ENCODE peak calls at places on chromosomes 12 and 14, in eight cellular contexts. One of them, this sample, is unnamed. For H3K4me1, the result is how much of the 10 kb centered on the place peaks cover.

GRCh38 chr12:108955225-108955835 is 65.5 kb downstream of the SVOP start:
- DNase-seq in K562: no peak
- DNase-seq in sigmoid colon: no peak
- DNase-seq in tibial nerve: no peak
- DNase-seq in suprapubic skin: no peak
- DNase-seq in stomach: no peak
- DNase-seq in A549: peak
- DNase-seq in esophagus muscularis mucosa: no peak
- DNase-seq in this sample: no peak

GRCh38 chr12:2097617-2098016 is 44.8 kb downstream of the CACNA1C start:
- DNase-seq in esophagus muscularis mucosa: no peak
- DNase-seq in suprapubic skin: no peak
- DNase-seq in K562: no peak
- DNase-seq in tibial nerve: no peak
- DNase-seq in stomach: no peak
- DNase-seq in A549: no peak
- DNase-seq in sigmoid colon: no peak
- DNase-seq in this sample: no peak

GRCh38 chr14:68749487-68750475 is 43.1 kb downstream of the ZFP36L1 start:
- DNase-seq in K562: peak
- DNase-seq in A549: no peak
- DNase-seq in tibial nerve: no peak
- DNase-seq in stomach: no peak
- DNase-seq in suprapubic skin: peak
- DNase-seq in esophagus muscularis mucosa: no peak
- DNase-seq in sigmoid colon: peak
- DNase-seq in this sample: no peak

GRCh38 chr12:19641235-19642080 is 202.2 kb downstream of the AEBP2 start:
- DNase-seq in tibial nerve: no peak
- DNase-seq in stomach: no peak
- DNase-seq in sigmoid colon: no peak
- DNase-seq in esophagus muscularis mucosa: peak
- DNase-seq in A549: no peak
- DNase-seq in K562: no peak
- DNase-seq in suprapubic skin: no peak
- DNase-seq in this sample: no peak

GRCh38 chr14:57549765-57550420 is 56.2 kb upstream of the CCDC198 start:
- DNase-seq in suprapubic skin: no peak
- DNase-seq in sigmoid colon: no peak
- DNase-seq in tibial nerve: no peak
- DNase-seq in stomach: no peak
- DNase-seq in A549: no peak
- DNase-seq in esophagus muscularis mucosa: no peak
- DNase-seq in K562: no peak
- DNase-seq in this sample: no peak

GRCh38 chr14:92922883-92923743 is at the start of gene CHGA:
- DNase-seq in esophagus muscularis mucosa: no peak
- DNase-seq in sigmoid colon: no peak
- DNase-seq in A549: peak
- DNase-seq in tibial nerve: no peak
- DNase-seq in stomach: peak
- DNase-seq in suprapubic skin: no peak
- DNase-seq in K562: peak
- DNase-seq in this sample: peak

GRCh38 chr12:14771651-14772137 is 31.6 kb downstream of the WBP11 start:
- DNase-seq in stomach: no peak
- DNase-seq in sigmoid colon: no peak
- DNase-seq in K562: no peak
- DNase-seq in esophagus muscularis mucosa: no peak
- DNase-seq in suprapubic skin: no peak
- DNase-seq in A549: peak
- DNase-seq in tibial nerve: no peak
- DNase-seq in this sample: no peak

GRCh38 chr14:93946104-93946503 is 19.0 kb downstream of the FAM181A start:
- DNase-seq in stomach: no peak
- DNase-seq in tibial nerve: no peak
- DNase-seq in suprapubic skin: no peak
- DNase-seq in A549: no peak
- DNase-seq in K562: no peak
- DNase-seq in esophagus muscularis mucosa: no peak
- DNase-seq in sigmoid colon: no peak
- DNase-seq in this sample: no peak

GRCh38 chr12:124532331-124532750 is 35.1 kb downstream of the NCOR2 start:
- DNase-seq in stomach: no peak
- DNase-seq in sigmoid colon: no peak
- DNase-seq in A549: no peak
- DNase-seq in suprapubic skin: peak
- DNase-seq in tibial nerve: no peak
- DNase-seq in K562: no peak
- DNase-seq in esophagus muscularis mucosa: no peak
- DNase-seq in this sample: no peak

GRCh38 chr14:93941293-93941910 is 14.3 kb downstream of the FAM181A start:
- DNase-seq in suprapubic skin: no peak
- DNase-seq in A549: no peak
- DNase-seq in K562: no peak
- DNase-seq in esophagus muscularis mucosa: no peak
- DNase-seq in tibial nerve: no peak
- DNase-seq in stomach: no peak
- DNase-seq in sigmoid colon: no peak
- DNase-seq in this sample: no peak

GRCh38 chr12:19833775-19834501 is 394.6 kb downstream of the AEBP2 start:
- DNase-seq in suprapubic skin: no peak
- DNase-seq in sigmoid colon: no peak
- DNase-seq in esophagus muscularis mucosa: no peak
- DNase-seq in stomach: no peak
- DNase-seq in A549: no peak
- DNase-seq in K562: no peak
- DNase-seq in tibial nerve: no peak
- DNase-seq in this sample: no peak

GRCh38 chr12:5736016-5736415 is 209.0 kb downstream of the ANO2 start:
- DNase-seq in sigmoid colon: no peak
- DNase-seq in suprapubic skin: no peak
- DNase-seq in A549: no peak
- DNase-seq in stomach: no peak
- DNase-seq in tibial nerve: no peak
- DNase-seq in esophagus muscularis mucosa: peak
- DNase-seq in K562: no peak
- DNase-seq in this sample: no peak

GRCh38 chr12:71955946-71956345 is 17.3 kb downstream of the TPH2 start:
- DNase-seq in sigmoid colon: no peak
- DNase-seq in tibial nerve: no peak
- DNase-seq in suprapubic skin: no peak
- DNase-seq in esophagus muscularis mucosa: no peak
- DNase-seq in K562: no peak
- DNase-seq in A549: no peak
- DNase-seq in stomach: no peak
- DNase-seq in this sample: no peak

GRCh38 chr14:68598621-68599447 is 194.0 kb downstream of the ZFP36L1 start:
- DNase-seq in stomach: peak
- DNase-seq in suprapubic skin: peak
- DNase-seq in K562: no peak
- DNase-seq in esophagus muscularis mucosa: no peak
- DNase-seq in sigmoid colon: peak
- DNase-seq in tibial nerve: peak
- DNase-seq in A549: peak
- DNase-seq in this sample: peak

DNA sequence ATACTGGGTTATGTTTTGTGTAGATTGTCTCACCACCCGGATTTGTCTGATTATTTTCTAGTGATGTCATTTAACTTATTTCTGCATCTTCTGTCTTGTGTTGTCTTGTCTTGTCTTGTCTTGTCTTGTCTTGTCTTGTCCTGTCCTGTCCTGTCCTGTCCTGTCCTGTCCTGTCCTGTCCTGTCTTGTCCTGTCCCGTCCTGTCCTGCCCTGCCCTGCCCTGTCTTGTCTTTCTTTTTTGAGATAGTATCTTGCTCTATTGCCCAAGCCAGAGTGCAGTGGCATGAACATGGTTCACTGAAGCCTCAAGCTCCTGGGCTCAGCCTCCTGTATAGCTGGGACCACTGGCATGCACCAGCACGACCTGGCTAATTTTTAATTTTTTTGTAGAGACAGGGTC is 25.6 kb downstream of the DERA start:
- DNase-seq in suprapubic skin: no peak
- DNase-seq in K562: no peak
- DNase-seq in tibial nerve: no peak
- DNase-seq in esophagus muscularis mucosa: no peak
- DNase-seq in stomach: no peak
- DNase-seq in A549: no peak
- DNase-seq in sigmoid colon: no peak
- DNase-seq in this sample: no peak
- TF ChIP-seq EP300 in suprapubic skin: no peak
- TF ChIP-seq EP300 in K562: no peak
- TF ChIP-seq EP300 in tibial nerve: no peak
- TF ChIP-seq EP300 in esophagus muscularis mucosa: no peak
- TF ChIP-seq EP300 in stomach: no peak
- TF ChIP-seq EP300 in A549: no peak
- TF ChIP-seq EP300 in sigmoid colon: no peak
- TF ChIP-seq EP300 in this sample: no peak

GRCh38 chr14:21264025-21264801 is 5.0 kb downstream of the HNRNPC start:
- DNase-seq in esophagus muscularis mucosa: no peak
- DNase-seq in K562: no peak
- DNase-seq in tibial nerve: no peak
- DNase-seq in sigmoid colon: no peak
- DNase-seq in suprapubic skin: no peak
- DNase-seq in A549: no peak
- DNase-seq in stomach: no peak
- DNase-seq in this sample: no peak
- H3K4me3 ChIP-seq in esophagus muscularis mucosa: no peak
- H3K4me3 ChIP-seq in K562: peak
- H3K4me3 ChIP-seq in tibial nerve: no peak
- H3K4me3 ChIP-seq in sigmoid colon: no peak
- H3K4me3 ChIP-seq in suprapubic skin: no peak
- H3K4me3 ChIP-seq in A549: peak
- H3K4me3 ChIP-seq in stomach: peak
- H3K4me3 ChIP-seq in this sample: no peak

DNA sequence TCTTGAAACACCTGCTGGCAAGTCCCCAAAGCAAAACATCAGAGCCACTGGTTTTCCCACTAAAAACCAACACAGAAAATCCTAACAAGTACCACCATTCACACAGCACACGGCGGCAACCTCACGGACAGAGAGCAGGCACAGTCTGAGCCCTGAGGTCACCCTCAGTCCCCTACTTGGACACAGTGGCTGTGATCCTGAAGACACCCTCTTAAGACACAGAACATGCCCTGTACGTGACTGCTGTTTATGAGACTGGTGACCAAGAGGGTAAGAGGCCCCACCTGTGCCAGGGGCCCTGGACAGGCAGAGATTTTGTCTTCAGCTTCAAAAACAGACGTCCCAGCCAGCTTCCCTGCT is 29.6 kb downstream of the HIP1R start:
- DNase-seq in A549: no peak
- DNase-seq in tibial nerve: no peak
- DNase-seq in esophagus muscularis mucosa: no peak
- DNase-seq in suprapubic skin: no peak
- DNase-seq in K562: no peak
- DNase-seq in sigmoid colon: no peak
- DNase-seq in stomach: no peak
- DNase-seq in this sample: no peak
- H3K4me1 ChIP-seq in A549: under half
- H3K4me1 ChIP-seq in tibial nerve: under half
- H3K4me1 ChIP-seq in esophagus muscularis mucosa: half or more
- H3K4me1 ChIP-seq in suprapubic skin: half or more
- H3K4me1 ChIP-seq in K562: under half
- H3K4me1 ChIP-seq in sigmoid colon: under half
- H3K4me1 ChIP-seq in stomach: half or more
- H3K4me1 ChIP-seq in this sample: under half

GRCh38 chr12:75606921-75607320 is 95.5 kb upstream of the KRR1 start:
- DNase-seq in K562: no peak
- DNase-seq in tibial nerve: no peak
- DNase-seq in sigmoid colon: no peak
- DNase-seq in esophagus muscularis mucosa: no peak
- DNase-seq in A549: no peak
- DNase-seq in stomach: no peak
- DNase-seq in suprapubic skin: no peak
- DNase-seq in this sample: no peak

GRCh38 chr12:75613981-75614380 is 102.6 kb upstream of the KRR1 start:
- DNase-seq in K562: no peak
- DNase-seq in suprapubic skin: no peak
- DNase-seq in sigmoid colon: no peak
- DNase-seq in A549: no peak
- DNase-seq in stomach: no peak
- DNase-seq in esophagus muscularis mucosa: no peak
- DNase-seq in tibial nerve: no peak
- DNase-seq in this sample: no peak

GRCh38 chr12:75606146-75606545 is 94.7 kb upstream of the KRR1 start:
- DNase-seq in esophagus muscularis mucosa: no peak
- DNase-seq in suprapubic skin: no peak
- DNase-seq in stomach: no peak
- DNase-seq in A549: no peak
- DNase-seq in sigmoid colon: no peak
- DNase-seq in tibial nerve: no peak
- DNase-seq in K562: no peak
- DNase-seq in this sample: no peak

DNA sequence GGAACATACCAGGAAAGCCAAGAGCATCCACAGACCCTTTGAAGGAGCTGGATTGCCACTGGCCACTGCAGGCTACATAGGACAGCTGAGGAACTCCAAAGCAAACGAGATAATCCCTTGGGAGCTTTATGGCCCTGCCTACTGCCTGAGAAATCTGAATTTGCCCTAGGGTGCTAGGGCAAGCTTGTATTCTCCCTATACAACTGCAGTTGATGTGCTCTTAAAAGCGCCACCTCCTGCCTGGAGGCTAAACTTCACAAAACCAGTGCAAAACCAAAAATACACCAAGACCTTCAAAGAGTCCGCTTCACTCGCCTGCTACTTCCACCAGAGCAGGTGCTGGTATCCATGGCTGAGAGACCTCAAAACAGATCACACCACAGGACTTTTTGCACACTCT is 99.6 kb upstream of the KRR1 start:
- DNase-seq in suprapubic skin: no peak
- DNase-seq in tibial nerve: no peak
- DNase-seq in A549: no peak
- DNase-seq in sigmoid colon: no peak
- DNase-seq in stomach: no peak
- DNase-seq in K562: no peak
- DNase-seq in esophagus muscularis mucosa: no peak
- DNase-seq in this sample: no peak
- TF ChIP-seq EP300 in suprapubic skin: no peak
- TF ChIP-seq EP300 in tibial nerve: no peak
- TF ChIP-seq EP300 in A549: no peak
- TF ChIP-seq EP300 in sigmoid colon: no peak
- TF ChIP-seq EP300 in stomach: no peak
- TF ChIP-seq EP300 in K562: no peak
- TF ChIP-seq EP300 in esophagus muscularis mucosa: no peak
- TF ChIP-seq EP300 in this sample: no peak

GRCh38 chr12:92326877-92327276 is 181.2 kb upstream of the BTG1 start:
- DNase-seq in esophagus muscularis mucosa: no peak
- DNase-seq in suprapubic skin: no peak
- DNase-seq in stomach: no peak
- DNase-seq in sigmoid colon: no peak
- DNase-seq in tibial nerve: no peak
- DNase-seq in A549: no peak
- DNase-seq in K562: no peak
- DNase-seq in this sample: no peak
- H3K4me3 ChIP-seq in esophagus muscularis mucosa: no peak
- H3K4me3 ChIP-seq in suprapubic skin: no peak
- H3K4me3 ChIP-seq in stomach: no peak
- H3K4me3 ChIP-seq in sigmoid colon: no peak
- H3K4me3 ChIP-seq in tibial nerve: no peak
- H3K4me3 ChIP-seq in A549: no peak
- H3K4me3 ChIP-seq in K562: no peak
- H3K4me3 ChIP-seq in this sample: no peak

GRCh38 chr14:89225607-89226006 is 191.4 kb downstream of the FOXN3 start:
- DNase-seq in A549: no peak
- DNase-seq in K562: no peak
- DNase-seq in stomach: no peak
- DNase-seq in esophagus muscularis mucosa: no peak
- DNase-seq in tibial nerve: no peak
- DNase-seq in suprapubic skin: no peak
- DNase-seq in sigmoid colon: no peak
- DNase-seq in this sample: no peak
- H3K4me1 ChIP-seq in A549: under half
- H3K4me1 ChIP-seq in K562: under half
- H3K4me1 ChIP-seq in stomach: under half
- H3K4me1 ChIP-seq in esophagus muscularis mucosa: under half
- H3K4me1 ChIP-seq in tibial nerve: under half
- H3K4me1 ChIP-seq in suprapubic skin: under half
- H3K4me1 ChIP-seq in sigmoid colon: under half
- H3K4me1 ChIP-seq in this sample: under half